ENCODE peak calls at places on chromosomes 13 and 19, in eight cellular contexts. One of them, this sample, is unnamed.

GRCh38 chr19:32387701-32388392 is 17.7 kb upstream of the DPY19L3 start:
- DNase-seq in CD8-positive, alpha-beta T cell: no peak
- DNase-seq in Caco-2: no peak
- DNase-seq in mucosa of descending colon: peak; percentile 71
- DNase-seq in choroid plexus epithelial cell: peak; percentile 12
- DNase-seq in SK-N-SH: no peak
- DNase-seq in HCT116: no peak
- DNase-seq in fibroblast of lung: peak; percentile 71
- DNase-seq in this sample: no peak

GRCh38 chr19:8311461-8312260 is 3.5 kb upstream of the CD320 start:
- DNase-seq in CD8-positive, alpha-beta T cell: no peak
- DNase-seq in Caco-2: peak; percentile 22
- DNase-seq in mucosa of descending colon: peak; percentile 78
- DNase-seq in choroid plexus epithelial cell: no peak
- DNase-seq in SK-N-SH: no peak
- DNase-seq in HCT116: no peak
- DNase-seq in fibroblast of lung: no peak
- DNase-seq in this sample: no peak

GRCh38 chr13:97310809-97311436 is 88.8 kb downstream of the MBNL2 start:
- DNase-seq in CD8-positive, alpha-beta T cell: no peak
- DNase-seq in Caco-2: no peak
- DNase-seq in mucosa of descending colon: no peak
- DNase-seq in choroid plexus epithelial cell: no peak
- DNase-seq in SK-N-SH: peak; percentile 55
- DNase-seq in HCT116: no peak
- DNase-seq in fibroblast of lung: no peak
- DNase-seq in this sample: no peak

GRCh38 chr13:47481521-47481920 is 519.6 kb downstream of the SUCLA2 start:
- DNase-seq in CD8-positive, alpha-beta T cell: no peak
- DNase-seq in Caco-2: no peak
- DNase-seq in mucosa of descending colon: no peak
- DNase-seq in choroid plexus epithelial cell: peak; percentile 31
- DNase-seq in SK-N-SH: no peak
- DNase-seq in HCT116: no peak
- DNase-seq in fibroblast of lung: peak; percentile 29
- DNase-seq in this sample: no peak

GRCh38 chr19:6213266-6213595 is 66.5 kb downstream of the MLLT1 start:
- DNase-seq in CD8-positive, alpha-beta T cell: no peak
- DNase-seq in Caco-2: no peak
- DNase-seq in mucosa of descending colon: no peak
- DNase-seq in choroid plexus epithelial cell: no peak
- DNase-seq in SK-N-SH: peak; percentile 27
- DNase-seq in HCT116: no peak
- DNase-seq in fibroblast of lung: no peak
- DNase-seq in this sample: no peak

GRCh38 chr19:41306394-41306793 is 3.6 kb upstream of the CCDC97 start:
- DNase-seq in CD8-positive, alpha-beta T cell: no peak
- DNase-seq in Caco-2: no peak
- DNase-seq in mucosa of descending colon: no peak
- DNase-seq in choroid plexus epithelial cell: no peak
- DNase-seq in SK-N-SH: no peak
- DNase-seq in HCT116: no peak
- DNase-seq in fibroblast of lung: no peak
- DNase-seq in this sample: no peak

GRCh38 chr13:108560092-108560491 is 69.3 kb upstream of the MYO16 start:
- DNase-seq in CD8-positive, alpha-beta T cell: no peak
- DNase-seq in Caco-2: no peak
- DNase-seq in mucosa of descending colon: no peak
- DNase-seq in choroid plexus epithelial cell: no peak
- DNase-seq in SK-N-SH: no peak
- DNase-seq in HCT116: no peak
- DNase-seq in fibroblast of lung: no peak
- DNase-seq in this sample: no peak

GRCh38 chr13:87684850-87685735 is 13.9 kb downstream of the SLITRK5 start:
- DNase-seq in CD8-positive, alpha-beta T cell: no peak
- DNase-seq in Caco-2: no peak
- DNase-seq in mucosa of descending colon: no peak
- DNase-seq in choroid plexus epithelial cell: peak; percentile 51
- DNase-seq in SK-N-SH: no peak
- DNase-seq in HCT116: no peak
- DNase-seq in fibroblast of lung: peak; percentile 66
- DNase-seq in this sample: no peak

GRCh38 chr13:53197424-53197823 is 168.8 kb downstream of the OLFM4 start:
- DNase-seq in CD8-positive, alpha-beta T cell: no peak
- DNase-seq in Caco-2: no peak
- DNase-seq in mucosa of descending colon: no peak
- DNase-seq in choroid plexus epithelial cell: no peak
- DNase-seq in SK-N-SH: peak; percentile 65
- DNase-seq in HCT116: no peak
- DNase-seq in fibroblast of lung: no peak
- DNase-seq in this sample: no peak

GRCh38 chr13:114101831-114102520 is 30.4 kb downstream of the RASA3 start:
- DNase-seq in CD8-positive, alpha-beta T cell: no peak
- DNase-seq in Caco-2: peak; percentile 18
- DNase-seq in mucosa of descending colon: no peak
- DNase-seq in choroid plexus epithelial cell: no peak
- DNase-seq in SK-N-SH: peak; percentile 37
- DNase-seq in HCT116: no peak
- DNase-seq in fibroblast of lung: peak; percentile 38
- DNase-seq in this sample: no peak

GRCh38 chr13:114222461-114222968 is 12.2 kb upstream of the CDC16 start:
- DNase-seq in CD8-positive, alpha-beta T cell: no peak
- DNase-seq in Caco-2: no peak
- DNase-seq in mucosa of descending colon: no peak
- DNase-seq in choroid plexus epithelial cell: peak; percentile 72
- DNase-seq in SK-N-SH: no peak
- DNase-seq in HCT116: no peak
- DNase-seq in fibroblast of lung: peak; percentile 14
- DNase-seq in this sample: no peak

GRCh38 chr19:54517483-54517882 is 14.9 kb downstream of the LAIR2 start:
- DNase-seq in CD8-positive, alpha-beta T cell: peak; percentile 51
- DNase-seq in Caco-2: peak; percentile 71
- DNase-seq in mucosa of descending colon: peak; percentile 78
- DNase-seq in choroid plexus epithelial cell: peak; percentile 37
- DNase-seq in SK-N-SH: no peak
- DNase-seq in HCT116: no peak
- DNase-seq in fibroblast of lung: peak; percentile 27
- DNase-seq in this sample: no peak

GRCh38 chr13:74206061-74206561 is 71.9 kb upstream of the KLF12 start:
- DNase-seq in CD8-positive, alpha-beta T cell: no peak
- DNase-seq in Caco-2: no peak
- DNase-seq in mucosa of descending colon: no peak
- DNase-seq in choroid plexus epithelial cell: peak; percentile 82
- DNase-seq in SK-N-SH: no peak
- DNase-seq in HCT116: no peak
- DNase-seq in fibroblast of lung: peak; percentile 96
- DNase-seq in this sample: no peak

GRCh38 chr13:95660981-95661581 is 15.9 kb upstream of the DNAJC3 start:
- DNase-seq in CD8-positive, alpha-beta T cell: no peak
- DNase-seq in Caco-2: no peak
- DNase-seq in mucosa of descending colon: peak; percentile 57
- DNase-seq in choroid plexus epithelial cell: peak; percentile 71
- DNase-seq in SK-N-SH: peak; percentile 39
- DNase-seq in HCT116: peak; percentile 28
- DNase-seq in fibroblast of lung: peak; percentile 31
- DNase-seq in this sample: no peak

GRCh38 chr19:44925114-44925891 is 10.9 kb downstream of the APOC1 start:
- DNase-seq in CD8-positive, alpha-beta T cell: no peak
- DNase-seq in Caco-2: no peak
- DNase-seq in mucosa of descending colon: peak; percentile 69
- DNase-seq in choroid plexus epithelial cell: peak; percentile 70
- DNase-seq in SK-N-SH: no peak
- DNase-seq in HCT116: no peak
- DNase-seq in fibroblast of lung: peak; percentile 19
- DNase-seq in this sample: no peak

GRCh38 chr19:6076675-6077463 is 33.4 kb downstream of the RFX2 start:
- DNase-seq in CD8-positive, alpha-beta T cell: no peak
- DNase-seq in Caco-2: no peak
- DNase-seq in mucosa of descending colon: no peak
- DNase-seq in choroid plexus epithelial cell: peak; percentile 86
- DNase-seq in SK-N-SH: no peak
- DNase-seq in HCT116: no peak
- DNase-seq in fibroblast of lung: peak; percentile 94
- DNase-seq in this sample: no peak

GRCh38 chr13:41017153-41017552 is 2.0 kb downstream of the ELF1 start:
- DNase-seq in CD8-positive, alpha-beta T cell: no peak
- DNase-seq in Caco-2: no peak
- DNase-seq in mucosa of descending colon: peak; percentile 50
- DNase-seq in choroid plexus epithelial cell: no peak
- DNase-seq in SK-N-SH: no peak
- DNase-seq in HCT116: no peak
- DNase-seq in fibroblast of lung: no peak
- DNase-seq in this sample: no peak

GRCh38 chr13:77516342-77516789 is 19.1 kb upstream of the SCEL start:
- DNase-seq in CD8-positive, alpha-beta T cell: no peak
- DNase-seq in Caco-2: no peak
- DNase-seq in mucosa of descending colon: no peak
- DNase-seq in choroid plexus epithelial cell: peak; percentile 51
- DNase-seq in SK-N-SH: no peak
- DNase-seq in HCT116: no peak
- DNase-seq in fibroblast of lung: peak; percentile 75
- DNase-seq in this sample: no peak

GRCh38 chr13:51286135-51287002 is 53.1 kb upstream of the SERPINE3 start:
- DNase-seq in CD8-positive, alpha-beta T cell: peak; percentile 72
- DNase-seq in Caco-2: peak; percentile 77
- DNase-seq in mucosa of descending colon: peak; percentile 89
- DNase-seq in choroid plexus epithelial cell: peak; percentile 79
- DNase-seq in SK-N-SH: peak; percentile 80
- DNase-seq in HCT116: peak; percentile 36
- DNase-seq in fibroblast of lung: peak; percentile 40
- DNase-seq in this sample: peak; percentile 16

GRCh38 chr13:113742000-113742441 is 17.0 kb upstream of the TMEM255B start:
- DNase-seq in CD8-positive, alpha-beta T cell: peak; percentile 28
- DNase-seq in Caco-2: peak; percentile 81
- DNase-seq in mucosa of descending colon: peak; percentile 52
- DNase-seq in choroid plexus epithelial cell: peak; percentile 56
- DNase-seq in SK-N-SH: peak; percentile 82
- DNase-seq in HCT116: peak; percentile 19
- DNase-seq in fibroblast of lung: peak; percentile 22
- DNase-seq in this sample: no peak

GRCh38 chr13:50670847-50671542 is 172.5 kb downstream of the DLEU7 start:
- DNase-seq in CD8-positive, alpha-beta T cell: no peak
- DNase-seq in Caco-2: no peak
- DNase-seq in mucosa of descending colon: no peak
- DNase-seq in choroid plexus epithelial cell: no peak
- DNase-seq in SK-N-SH: no peak
- DNase-seq in HCT116: no peak
- DNase-seq in fibroblast of lung: no peak
- DNase-seq in this sample: no peak

DNA sequence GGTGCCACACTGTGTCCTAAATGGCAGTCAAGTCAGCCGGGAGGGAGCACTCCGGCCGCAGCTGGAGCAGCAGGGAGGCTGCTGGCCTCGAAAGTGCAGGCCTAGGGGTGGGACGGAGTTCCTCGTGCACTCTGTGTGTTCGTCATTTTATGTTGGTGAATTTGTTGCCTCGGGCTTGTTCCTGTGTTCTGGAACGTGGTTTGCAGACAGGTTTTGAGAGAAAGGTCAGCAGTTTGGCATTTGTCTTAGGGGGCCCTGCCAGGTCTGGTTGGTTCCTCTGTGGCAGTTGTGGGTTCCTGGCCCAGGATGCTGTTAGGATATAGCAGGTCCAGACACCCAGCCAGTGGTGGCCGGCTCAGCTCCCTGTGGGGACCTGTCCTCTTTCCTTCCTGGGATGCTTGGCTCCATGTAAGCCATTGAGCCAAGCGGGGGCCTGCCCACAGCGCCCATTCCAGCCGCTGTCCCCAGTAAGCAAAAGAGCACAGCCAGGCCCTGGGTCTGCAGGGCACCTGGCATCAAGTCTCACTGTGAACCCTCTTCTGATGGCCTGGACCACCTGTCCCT is 30.0 kb downstream of the MPHOSPH8 start:
- DNase-seq in CD8-positive, alpha-beta T cell: no peak
- DNase-seq in Caco-2: no peak
- DNase-seq in mucosa of descending colon: no peak
- DNase-seq in choroid plexus epithelial cell: no peak
- DNase-seq in SK-N-SH: no peak
- DNase-seq in HCT116: no peak
- DNase-seq in fibroblast of lung: no peak
- DNase-seq in this sample: no peak
- H3K4me3 ChIP-seq in CD8-positive, alpha-beta T cell: no peak overlapping the region
- H3K4me3 ChIP-seq in Caco-2: no peak overlapping the region
- H3K4me3 ChIP-seq in mucosa of descending colon: no peak overlapping the region
- H3K4me3 ChIP-seq in choroid plexus epithelial cell: no peak overlapping the region
- H3K4me3 ChIP-seq in SK-N-SH: no peak overlapping the region
- H3K4me3 ChIP-seq in HCT116: no peak overlapping the region
- H3K4me3 ChIP-seq in fibroblast of lung: no peak overlapping the region
- H3K4me3 ChIP-seq in this sample: no peak overlapping the region

GRCh38 chr13:79675931-79676658 is 195.1 kb downstream of the NDFIP2 start:
- DNase-seq in CD8-positive, alpha-beta T cell: no peak
- DNase-seq in Caco-2: no peak
- DNase-seq in mucosa of descending colon: no peak
- DNase-seq in choroid plexus epithelial cell: no peak
- DNase-seq in SK-N-SH: no peak
- DNase-seq in HCT116: no peak
- DNase-seq in fibroblast of lung: no peak
- DNase-seq in this sample: no peak
- H3K4me3 ChIP-seq in CD8-positive, alpha-beta T cell: no peak overlapping the region
- H3K4me3 ChIP-seq in Caco-2: no peak overlapping the region
- H3K4me3 ChIP-seq in mucosa of descending colon: no peak overlapping the region
- H3K4me3 ChIP-seq in choroid plexus epithelial cell: no peak overlapping the region
- H3K4me3 ChIP-seq in SK-N-SH: no peak overlapping the region
- H3K4me3 ChIP-seq in HCT116: no peak overlapping the region
- H3K4me3 ChIP-seq in fibroblast of lung: no peak overlapping the region
- H3K4me3 ChIP-seq in this sample: no peak overlapping the region

DNA sequence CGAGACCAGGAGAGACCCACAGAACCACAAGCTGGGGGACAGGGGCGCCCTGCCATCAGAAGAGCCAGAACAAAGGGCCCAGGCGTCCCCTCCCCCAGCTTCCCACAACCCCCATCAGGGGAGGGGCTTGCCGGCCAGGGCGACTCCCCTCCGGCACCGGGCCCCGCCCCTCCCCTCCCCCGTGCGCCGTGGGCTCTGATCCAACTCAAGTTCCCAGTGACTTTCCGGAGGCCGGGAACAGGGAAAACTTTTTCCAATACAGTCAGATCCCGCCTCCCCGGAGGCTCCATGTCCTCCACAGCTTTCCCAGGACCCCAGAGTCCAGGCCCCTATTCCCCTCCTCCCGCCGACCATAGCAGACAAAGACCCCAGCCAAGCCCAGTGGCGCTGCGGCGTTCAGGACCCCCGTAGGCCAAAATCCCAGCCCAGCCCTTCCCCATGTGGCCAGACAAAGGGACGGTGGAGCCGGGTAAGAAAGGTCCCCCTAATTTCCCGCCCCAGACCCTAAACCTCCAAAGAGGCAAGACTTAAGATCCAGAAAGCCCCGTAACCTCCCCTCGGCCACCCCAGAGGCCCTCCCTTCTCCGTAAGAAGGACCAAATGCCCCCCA is 673 bp downstream of the TEAD2 start:
- DNase-seq in CD8-positive, alpha-beta T cell: no peak
- DNase-seq in Caco-2: peak; percentile 70
- DNase-seq in mucosa of descending colon: peak; percentile 80
- DNase-seq in choroid plexus epithelial cell: peak; percentile 76
- DNase-seq in SK-N-SH: peak; percentile 79
- DNase-seq in HCT116: peak; percentile 56
- DNase-seq in fibroblast of lung: peak; percentile 82
- DNase-seq in this sample: no peak
- H3K4me3 ChIP-seq in CD8-positive, alpha-beta T cell: peak overlapping the region; percentile 31
- H3K4me3 ChIP-seq in Caco-2: peak overlapping the region; percentile 64
- H3K4me3 ChIP-seq in mucosa of descending colon: peak overlapping the region; percentile 24
- H3K4me3 ChIP-seq in choroid plexus epithelial cell: peak overlapping the region; percentile 84
- H3K4me3 ChIP-seq in SK-N-SH: peak overlapping the region; percentile 91
- H3K4me3 ChIP-seq in HCT116: peak overlapping the region; percentile 93
- H3K4me3 ChIP-seq in fibroblast of lung: peak overlapping the region; percentile 85
- H3K4me3 ChIP-seq in this sample: no peak overlapping the region

GRCh38 chr19:56217039-56217949 is 15.2 kb downstream of the ZSCAN5C start:
- DNase-seq in CD8-positive, alpha-beta T cell: no peak
- DNase-seq in Caco-2: no peak
- DNase-seq in mucosa of descending colon: no peak
- DNase-seq in choroid plexus epithelial cell: peak; percentile 53
- DNase-seq in SK-N-SH: peak; percentile 39
- DNase-seq in HCT116: no peak
- DNase-seq in fibroblast of lung: peak; percentile 39
- DNase-seq in this sample: no peak
- H3K4me3 ChIP-seq in CD8-positive, alpha-beta T cell: no peak overlapping the region
- H3K4me3 ChIP-seq in Caco-2: no peak overlapping the region
- H3K4me3 ChIP-seq in mucosa of descending colon: no peak overlapping the region
- H3K4me3 ChIP-seq in choroid plexus epithelial cell: peak overlapping the region; percentile 52
- H3K4me3 ChIP-seq in SK-N-SH: no peak overlapping the region
- H3K4me3 ChIP-seq in HCT116: no peak overlapping the region
- H3K4me3 ChIP-seq in fibroblast of lung: no peak overlapping the region
- H3K4me3 ChIP-seq in this sample: peak overlapping the region; percentile 12

This sample was measured in GM12864.